ENCODE peak calls at places on chromosome 5, in eight cellular contexts. I is NCI-H1930; Q is stimulated activated CD4-positive, alpha-beta T cell treated with anti-CD3 and anti-CD28 coated beads, Interleukin-12 subunit alpha, Interleukin-12 subunit beta, amount 100 ng/mL, for 4 hours; N is CD8-positive, alpha-beta memory T cell; P is NCI-H524 treated with DMSO at 0.1 percent for 48 hours; B is SK-N-DZ; R is amniotic stem cell; C is neural crest cell. O is an unnamed sample.
A peak's percentile ranks its signal among the peaks of the same experiment; 100 is the strongest.

GRCh38 chr5:136191304-136192014 is 1.5 kb downstream of the SMIM32 start:
- DNase-seq in I (no peak), R (no peak), B (peak; percentile 29), Q (no peak), C (no peak), N (no peak), P (no peak), O (no peak)

GRCh38 chr5:144189800-144190429 is 19.2 kb downstream of the KCTD16 start:
- DNase-seq in B (peak; percentile 84), P (no peak), N (peak; percentile 83), Q (peak; percentile 57), C (no peak), R (no peak), I (no peak), O (peak; percentile 75)

GRCh38 chr5:93477791-93478190 is 103.2 kb downstream of the NR2F1-AS1 start:
- DNase-seq in R (no peak), N (no peak), C (no peak), I (no peak), Q (no peak), B (no peak), P (no peak), O (no peak)

GRCh38 chr5:16674750-16675149 is 58.0 kb upstream of the RETREG1 start:
- DNase-seq in P (no peak), I (no peak), Q (no peak), N (no peak), R (no peak), B (no peak), C (no peak), O (no peak)

GRCh38 chr5:179143446-179143845 is 83.3 kb downstream of the ZNF354C start:
- DNase-seq in I (no peak), N (no peak), B (peak; percentile 54), Q (no peak), R (no peak), C (no peak), P (no peak), O (no peak)

GRCh38 chr5:160751297-160751696 is 100.7 kb downstream of the ATP10B start:
- DNase-seq in N (no peak), R (no peak), C (no peak), P (no peak), B (no peak), Q (no peak), I (no peak), O (no peak)

GRCh38 chr5:3905031-3905430 is 309.4 kb downstream of the IRX1 start:
- DNase-seq in R (no peak), P (no peak), C (no peak), N (no peak), I (no peak), B (no peak), Q (no peak), O (no peak)

GRCh38 chr5:68529581-68529980 is 314.0 kb downstream of the PIK3R1 start:
- DNase-seq in P (no peak), R (no peak), C (no peak), N (no peak), Q (no peak), B (no peak), I (no peak), O (no peak)

GRCh38 chr5:139954022-139954421 is 89.1 kb downstream of the NRG2 start:
- DNase-seq in R (no peak), B (no peak), N (no peak), C (no peak), P (no peak), I (no peak), Q (no peak), O (no peak)

GRCh38 chr5:80958611-80959010 is 1.6 kb upstream of the RASGRF2 start:
- DNase-seq in B (no peak), R (no peak), Q (no peak), P (no peak), I (no peak), C (no peak), N (no peak), O (no peak)

GRCh38 chr5:116404792-116405191 is 169.8 kb downstream of the SEMA6A start:
- DNase-seq in P (no peak), N (no peak), B (no peak), I (no peak), C (no peak), Q (no peak), R (no peak), O (no peak)

GRCh38 chr5:74250304-74251102 is 390.0 kb downstream of the ENC1 start:
- DNase-seq in Q (no peak), B (no peak), N (no peak), I (no peak), P (no peak), R (no peak), C (no peak), O (no peak)

GRCh38 chr5:138969323-138970013 is 94.3 kb upstream of the LRRTM2 start:
- DNase-seq in C (no peak), N (no peak), B (no peak), I (no peak), Q (no peak), P (peak; percentile 20), R (no peak), O (peak; percentile 75)

GRCh38 chr5:93246093-93246855 is 334.7 kb downstream of the NR2F1-AS1 start:
- DNase-seq in B (no peak), Q (no peak), P (no peak), R (no peak), N (no peak), C (peak; percentile 15), I (no peak), O (no peak)

GRCh38 chr5:58545912-58546311 is 37.0 kb upstream of the RAB3C start:
- DNase-seq in Q (no peak), R (no peak), I (no peak), P (no peak), C (no peak), B (no peak), N (no peak), O (no peak)

GRCh38 chr5:113806250-113806649 is 292.8 kb downstream of the YTHDC2 start:
- DNase-seq in P (no peak), Q (no peak), I (no peak), R (no peak), B (peak; percentile 49), N (no peak), C (no peak), O (no peak)

GRCh38 chr5:16784843-16785791 is 151.0 kb downstream of the MYO10 start:
- DNase-seq in P (no peak), Q (peak; percentile 32), I (no peak), N (no peak), B (no peak), C (no peak), R (no peak), O (no peak)

GRCh38 chr5:61866930-61867329 is 439.1 kb upstream of the KIF2A start:
- DNase-seq in R (no peak), P (no peak), B (no peak), N (no peak), I (no peak), C (no peak), Q (no peak), O (no peak)

GRCh38 chr5:59559847-59560246 is 333.7 kb downstream of the PDE4D start:
- DNase-seq in P (no peak), C (no peak), N (no peak), Q (no peak), I (no peak), B (no peak), R (no peak), O (no peak)

GRCh38 chr5:82376833-82377232 is 98.7 kb upstream of the RPS23 start:
- DNase-seq in N (no peak), B (no peak), R (no peak), C (no peak), Q (no peak), P (no peak), I (no peak), O (no peak)

GRCh38 chr5:6633469-6634326 is 458 bp downstream of the SRD5A1 start:
- DNase-seq in P (no peak), N (no peak), Q (no peak), B (peak; percentile 34), R (peak; percentile 59), C (peak; percentile 44), I (no peak), O (peak; percentile 65)

GRCh38 chr5:82975812-82976211 is 101.4 kb downstream of the TMEM167A start:
- DNase-seq in C (no peak), N (no peak), I (no peak), Q (no peak), P (no peak), B (no peak), R (no peak), O (no peak)

GRCh38 chr5:4640793-4641192 is 499.3 kb upstream of the ADAMTS16 start:
- DNase-seq in I (peak; percentile 23), N (no peak), B (peak; percentile 26), P (peak; percentile 31), C (no peak), R (no peak), Q (no peak), O (no peak)